ENCODE peak calls at places on chromosomes 2 and 18, in four cellular contexts. One of them, this sample, is unnamed. For H3K4me1, the result is how much of the 10 kb centered on the place peaks cover.

GRCh38 chr2:34115076-34115475 is 516.0 kb upstream of the FAM98A start:
- DNase-seq in ovary: no peak
- DNase-seq in adrenal gland: no peak
- DNase-seq in PC-9: no peak
- DNase-seq in this sample: no peak

GRCh38 chr2:219736196-219736595 is 108.8 kb downstream of the SLC4A3 start:
- DNase-seq in PC-9: peak
- DNase-seq in ovary: no peak
- DNase-seq in adrenal gland: peak
- DNase-seq in this sample: peak

GRCh38 chr18:3950668-3951413 is 500.9 kb downstream of the TGIF1 start:
- DNase-seq in adrenal gland: no peak
- DNase-seq in PC-9: no peak
- DNase-seq in ovary: no peak
- DNase-seq in this sample: no peak

GRCh38 chr2:42328148-42328833 is 32.7 kb downstream of the COX7A2L start:
- DNase-seq in ovary: no peak
- DNase-seq in PC-9: no peak
- DNase-seq in adrenal gland: no peak
- DNase-seq in this sample: no peak

GRCh38 chr2:88831792-88832248 is 140.3 kb downstream of the RPIA start:
- DNase-seq in PC-9: peak
- DNase-seq in ovary: no peak
- DNase-seq in adrenal gland: peak
- DNase-seq in this sample: peak

GRCh38 chr2:169966449-169966848 is 139.2 kb downstream of the UBR3 start:
- DNase-seq in ovary: no peak
- DNase-seq in PC-9: no peak
- DNase-seq in adrenal gland: no peak
- DNase-seq in this sample: no peak

GRCh38 chr2:48268671-48269070 is 261.3 kb upstream of the STON1 start:
- DNase-seq in adrenal gland: no peak
- DNase-seq in ovary: no peak
- DNase-seq in PC-9: no peak
- DNase-seq in this sample: no peak

GRCh38 chr2:130332271-130333073 is 10.2 kb upstream of the IMP4 start:
- DNase-seq in PC-9: peak
- DNase-seq in ovary: peak
- DNase-seq in adrenal gland: peak
- DNase-seq in this sample: peak

GRCh38 chr2:111185496-111186022 is 64.8 kb downstream of the BCL2L11 start:
- DNase-seq in adrenal gland: peak
- DNase-seq in ovary: no peak
- DNase-seq in PC-9: no peak
- DNase-seq in this sample: peak

GRCh38 chr2:121036226-121036692 is 248.7 kb downstream of the TFCP2L1 start:
- DNase-seq in ovary: no peak
- DNase-seq in adrenal gland: no peak
- DNase-seq in PC-9: no peak
- DNase-seq in this sample: peak

GRCh38 chr18:2554671-2555070 is 16.6 kb downstream of the METTL4 start:
- DNase-seq in adrenal gland: no peak
- DNase-seq in PC-9: no peak
- DNase-seq in ovary: no peak
- DNase-seq in this sample: no peak

GRCh38 chr2:234841321-234842015 is 110.3 kb upstream of the SH3BP4 start:
- DNase-seq in adrenal gland: no peak
- DNase-seq in ovary: no peak
- DNase-seq in PC-9: no peak
- DNase-seq in this sample: no peak

GRCh38 chr2:235860846-235861245 is 307.3 kb downstream of the GBX2 start:
- DNase-seq in PC-9: no peak
- DNase-seq in adrenal gland: no peak
- DNase-seq in ovary: no peak
- DNase-seq in this sample: no peak

GRCh38 chr18:59141294-59142068 is 1.8 kb downstream of the SEC11C start:
- DNase-seq in ovary: no peak
- DNase-seq in PC-9: no peak
- DNase-seq in adrenal gland: no peak
- DNase-seq in this sample: no peak

GRCh38 chr2:74694281-74694680 is 40.2 kb downstream of the SEMA4F start:
- DNase-seq in PC-9: no peak
- DNase-seq in adrenal gland: no peak
- DNase-seq in ovary: no peak
- DNase-seq in this sample: no peak

DNA sequence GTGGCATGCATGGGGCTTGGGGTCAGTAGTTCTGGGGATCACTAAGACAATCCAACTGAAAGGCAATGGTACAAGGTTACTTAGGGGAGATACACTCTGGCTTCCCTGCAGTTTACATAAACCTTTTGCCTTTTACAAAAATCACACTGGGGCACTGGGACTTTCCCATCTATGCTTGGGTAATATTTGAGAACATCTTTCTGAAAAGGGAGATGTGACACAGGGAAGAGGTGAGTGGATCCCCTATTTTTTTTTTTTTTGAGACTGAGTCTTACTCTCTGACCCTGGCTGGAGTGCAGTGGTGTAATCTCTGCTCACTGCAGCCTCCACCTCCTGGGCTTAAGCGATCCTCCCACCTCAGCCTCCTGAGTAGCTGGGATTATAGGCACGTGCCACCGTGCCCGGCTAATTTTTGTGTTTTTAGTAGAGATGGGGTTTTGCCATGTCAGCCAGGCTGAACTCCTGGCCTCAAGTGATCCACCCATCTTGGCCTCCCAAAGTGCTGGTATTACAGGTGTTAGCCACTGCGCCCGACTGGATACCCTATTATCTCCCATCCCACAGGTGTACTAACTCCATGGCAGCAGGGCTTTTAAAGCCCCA is 82.8 kb upstream of the DNMT3A start:
- DNase-seq in adrenal gland: no peak
- DNase-seq in ovary: no peak
- DNase-seq in PC-9: no peak
- DNase-seq in this sample: no peak
- H3K4me1 ChIP-seq in adrenal gland: under half
- H3K4me1 ChIP-seq in ovary: under half
- H3K4me1 ChIP-seq in PC-9: under half
- H3K4me1 ChIP-seq in this sample: under half

GRCh38 chr2:181751266-181752030 is 71.1 kb upstream of the NEUROD1 start:
- DNase-seq in PC-9: no peak
- DNase-seq in adrenal gland: no peak
- DNase-seq in ovary: no peak
- DNase-seq in this sample: no peak

GRCh38 chr2:181755181-181755580 is 74.9 kb upstream of the NEUROD1 start:
- DNase-seq in adrenal gland: no peak
- DNase-seq in PC-9: no peak
- DNase-seq in ovary: no peak
- DNase-seq in this sample: no peak

GRCh38 chr2:181752301-181752700 is 72.0 kb upstream of the NEUROD1 start:
- DNase-seq in adrenal gland: no peak
- DNase-seq in ovary: no peak
- DNase-seq in PC-9: no peak
- DNase-seq in this sample: no peak

GRCh38 chr2:181754136-181754535 is 73.8 kb upstream of the NEUROD1 start:
- DNase-seq in PC-9: no peak
- DNase-seq in ovary: no peak
- DNase-seq in adrenal gland: no peak
- DNase-seq in this sample: no peak

DNA sequence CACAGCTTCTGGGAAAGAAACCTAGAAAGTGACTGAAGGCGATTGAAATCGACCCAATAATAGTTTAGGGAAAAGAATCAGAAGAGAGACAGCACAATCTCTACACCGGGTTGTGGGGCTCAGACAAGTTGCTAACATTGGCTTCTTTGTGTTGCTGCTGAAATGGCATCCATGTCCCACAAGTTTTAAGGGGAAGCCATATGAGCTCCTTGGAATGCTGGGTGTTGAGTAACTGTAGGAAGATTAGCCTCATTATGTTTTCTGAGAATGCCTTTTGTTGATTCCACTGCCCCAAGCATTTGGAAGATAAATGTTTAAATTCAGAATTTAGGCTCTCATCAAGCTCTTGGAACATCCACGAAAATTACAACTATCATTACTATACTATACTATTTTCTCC is 73.4 kb upstream of the NEUROD1 start:
- DNase-seq in adrenal gland: no peak
- DNase-seq in ovary: no peak
- DNase-seq in PC-9: no peak
- DNase-seq in this sample: no peak
- H3K4me3 ChIP-seq in adrenal gland: no peak
- H3K4me3 ChIP-seq in ovary: no peak
- H3K4me3 ChIP-seq in PC-9: no peak
- H3K4me3 ChIP-seq in this sample: no peak

GRCh38 chr2:27891063-27891819 is 712 bp downstream of the BABAM2 start:
- DNase-seq in adrenal gland: peak
- DNase-seq in PC-9: peak
- DNase-seq in ovary: peak
- DNase-seq in this sample: peak
- H3K4me1 ChIP-seq in adrenal gland: half or more
- H3K4me1 ChIP-seq in PC-9: under half
- H3K4me1 ChIP-seq in ovary: under half
- H3K4me1 ChIP-seq in this sample: under half

GRCh38 chr2:238855891-238856580 is 8.2 kb downstream of the TWIST2 start:
- DNase-seq in adrenal gland: no peak
- DNase-seq in ovary: no peak
- DNase-seq in PC-9: no peak
- DNase-seq in this sample: no peak

GRCh38 chr2:238854246-238854645 is 6.4 kb downstream of the TWIST2 start:
- DNase-seq in PC-9: no peak
- DNase-seq in adrenal gland: no peak
- DNase-seq in ovary: no peak
- DNase-seq in this sample: no peak

GRCh38 chr2:238854699-238855111 is 6.8 kb downstream of the TWIST2 start:
- DNase-seq in adrenal gland: no peak
- DNase-seq in ovary: no peak
- DNase-seq in PC-9: no peak
- DNase-seq in this sample: no peak

GRCh38 chr2:238853724-238854123 is 5.8 kb downstream of the TWIST2 start:
- DNase-seq in adrenal gland: no peak
- DNase-seq in PC-9: no peak
- DNase-seq in ovary: no peak
- DNase-seq in this sample: no peak

DNA sequence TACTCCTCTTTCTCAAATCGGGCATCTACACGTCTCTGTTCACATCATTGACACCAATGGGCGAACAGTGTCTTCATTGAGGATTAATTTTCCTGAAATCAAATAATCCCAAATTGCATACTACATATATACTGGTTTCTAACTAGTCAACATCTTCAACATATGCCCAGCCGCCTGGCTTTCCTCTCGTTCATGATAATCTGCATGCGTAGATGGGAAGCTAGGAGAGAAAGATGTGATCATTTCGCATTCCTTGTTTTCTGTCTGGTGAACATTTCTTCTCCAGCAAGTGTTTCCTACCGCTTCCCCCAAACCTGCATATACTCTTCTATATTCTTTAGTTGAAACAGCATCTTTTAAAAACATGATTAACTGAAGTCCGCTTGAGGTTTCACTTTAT is 7.4 kb downstream of the TWIST2 start:
- DNase-seq in ovary: no peak
- DNase-seq in PC-9: no peak
- DNase-seq in adrenal gland: no peak
- DNase-seq in this sample: no peak
- H3K4me3 ChIP-seq in ovary: no peak
- H3K4me3 ChIP-seq in PC-9: no peak
- H3K4me3 ChIP-seq in adrenal gland: no peak
- H3K4me3 ChIP-seq in this sample: no peak

DNA sequence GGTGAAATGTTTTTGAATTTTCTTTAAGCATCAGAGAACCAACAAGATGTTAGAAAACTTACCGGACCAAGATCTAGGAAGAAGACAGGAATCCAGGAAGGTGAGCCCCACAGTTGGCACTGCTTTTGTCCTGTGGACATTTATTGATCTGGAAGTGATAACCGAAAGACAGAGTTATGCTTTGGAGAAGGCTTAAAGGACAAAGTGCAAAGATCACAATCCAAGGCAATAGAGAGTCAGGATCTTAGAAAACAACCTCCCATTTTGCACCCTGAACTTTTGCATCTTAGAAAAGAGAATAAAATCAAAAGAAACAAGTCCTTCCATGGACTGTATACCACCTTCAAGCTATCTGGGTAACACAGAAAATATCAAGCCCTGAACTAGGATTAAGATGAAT is 129.4 kb upstream of the SRD5A2 start:
- DNase-seq in adrenal gland: no peak
- DNase-seq in PC-9: no peak
- DNase-seq in ovary: no peak
- DNase-seq in this sample: no peak
- H3K4me1 ChIP-seq in adrenal gland: under half
- H3K4me1 ChIP-seq in PC-9: under half
- H3K4me1 ChIP-seq in ovary: under half
- H3K4me1 ChIP-seq in this sample: under half

GRCh38 chr18:63285332-63285731 is 34.2 kb downstream of the BCL2 start:
- DNase-seq in PC-9: no peak
- DNase-seq in adrenal gland: no peak
- DNase-seq in ovary: no peak
- DNase-seq in this sample: no peak
- H3K4me3 ChIP-seq in PC-9: no peak
- H3K4me3 ChIP-seq in adrenal gland: no peak
- H3K4me3 ChIP-seq in ovary: no peak
- H3K4me3 ChIP-seq in this sample: no peak

GRCh38 chr2:2735041-2735440 is 404.0 kb upstream of the MYT1L start:
- DNase-seq in PC-9: no peak
- DNase-seq in ovary: no peak
- DNase-seq in adrenal gland: no peak
- DNase-seq in this sample: no peak
- H3K4me1 ChIP-seq in PC-9: under half
- H3K4me1 ChIP-seq in ovary: under half
- H3K4me1 ChIP-seq in adrenal gland: under half
- H3K4me1 ChIP-seq in this sample: under half

DNA sequence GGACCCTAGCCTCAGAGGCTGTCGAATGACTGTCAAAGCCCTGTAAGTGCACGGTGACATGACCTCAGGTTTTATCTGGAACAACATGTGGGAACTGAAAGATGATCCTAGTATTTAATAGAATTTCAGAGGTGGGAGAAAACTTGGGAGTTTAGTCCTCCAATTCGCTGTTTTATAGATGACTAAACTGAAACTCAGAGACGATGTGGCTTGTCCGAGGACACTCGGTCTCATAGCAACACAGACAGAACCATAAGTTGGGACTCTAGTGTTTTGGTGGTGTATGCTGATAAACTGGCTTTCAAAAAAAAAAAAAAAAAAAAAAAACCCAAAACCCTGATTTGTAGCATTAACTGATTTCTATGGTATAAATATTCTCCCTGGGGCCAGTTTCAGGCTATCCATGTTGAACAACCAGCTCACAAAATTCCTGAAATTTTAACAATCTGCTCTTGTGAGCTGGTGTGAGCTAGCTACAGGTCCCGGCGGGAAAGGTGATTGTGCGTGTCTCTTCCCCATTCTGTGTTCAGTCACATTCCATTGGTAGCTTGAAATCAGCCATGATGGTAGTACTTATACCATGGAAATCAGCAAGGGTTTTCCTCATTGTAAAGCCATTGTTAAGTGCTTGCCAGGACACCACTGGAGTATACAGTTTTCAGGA is 195.5 kb upstream of the EPAS1 start:
- DNase-seq in PC-9: no peak
- DNase-seq in adrenal gland: no peak
- DNase-seq in ovary: no peak
- DNase-seq in this sample: no peak
- H3K4me3 ChIP-seq in PC-9: no peak
- H3K4me3 ChIP-seq in adrenal gland: no peak
- H3K4me3 ChIP-seq in ovary: no peak
- H3K4me3 ChIP-seq in this sample: no peak